ENCODE peak calls at places on chromosomes 7 and 10, in six cellular contexts. Q is A549, B is heart left ventricle, J is HCT116, N is stomach, F is IMR-90. E is an unnamed sample.

GRCh38 chr7:40008218-40008815 is 58.3 kb downstream of the CDK13 start:
- DNase-seq in Q (peak), B (no peak), J (no peak), N (no peak), F (peak), E (no peak)

GRCh38 chr10:58758311-58758710 is 245.6 kb downstream of the BICC1 start:
- DNase-seq in Q (no peak), B (no peak), J (no peak), N (no peak), F (no peak), E (no peak)

GRCh38 chr7:101538596-101539459 is 90.3 kb downstream of the MYL10 start:
- DNase-seq in Q (peak), B (peak), J (peak), N (peak), F (peak), E (peak)

GRCh38 chr7:84784450-84784849 is 402.4 kb downstream of the SEMA3D start:
- DNase-seq in Q (no peak), B (no peak), J (no peak), N (no peak), F (no peak), E (no peak)

GRCh38 chr10:81873932-81874816 is 820 bp upstream of the NRG3 start:
- DNase-seq in Q (no peak), B (peak), J (no peak), N (peak), F (no peak), E (no peak)

GRCh38 chr10:86439544-86439943 is 72.9 kb upstream of the GRID1 start:
- DNase-seq in Q (peak), B (no peak), J (no peak), N (peak), F (peak), E (peak)

GRCh38 chr7:64602518-64602917 is 39.6 kb upstream of the ZNF680 start:
- DNase-seq in Q (no peak), B (no peak), J (no peak), N (no peak), F (peak), E (no peak)

GRCh38 chr10:88409236-88409635 is 173.9 kb downstream of the RNLS start:
- DNase-seq in Q (no peak), B (no peak), J (no peak), N (no peak), F (peak), E (no peak)

GRCh38 chr7:101746311-101746710 is 71.1 kb upstream of the CUX1 start:
- DNase-seq in Q (no peak), B (no peak), J (no peak), N (no peak), F (no peak), E (no peak)

GRCh38 chr7:149728491-149729375 is 44.7 kb downstream of the ZNF467 start:
- DNase-seq in Q (no peak), B (no peak), J (no peak), N (no peak), F (no peak), E (no peak)

GRCh38 chr7:143407296-143408246 is 1.1 kb downstream of the EPHA1 start:
- DNase-seq in Q (no peak), B (no peak), J (no peak), N (no peak), F (no peak), E (no peak)

GRCh38 chr10:93461807-93462178 is 20.3 kb downstream of the MYOF start:
- DNase-seq in Q (no peak), B (no peak), J (peak), N (peak), F (peak), E (no peak)

GRCh38 chr7:13933106-13933505 is 56.4 kb downstream of the ETV1 start:
- DNase-seq in Q (no peak), B (no peak), J (no peak), N (no peak), F (peak), E (no peak)

GRCh38 chr7:96397936-96398596 is 76.2 kb upstream of the SLC25A13 start:
- DNase-seq in Q (no peak), B (no peak), J (no peak), N (no peak), F (peak), E (no peak)

GRCh38 chr7:116633131-116633988 is 38.6 kb upstream of the MET start:
- DNase-seq in Q (no peak), B (no peak), J (no peak), N (no peak), F (no peak), E (no peak)

GRCh38 chr10:24008164-24009066 is 200.5 kb upstream of the KIAA1217 start:
- DNase-seq in Q (no peak), B (no peak), J (no peak), N (no peak), F (no peak), E (peak)

GRCh38 chr7:99311702-99312101 is 14.0 kb upstream of the ARPC1A start:
- DNase-seq in Q (no peak), B (no peak), J (no peak), N (no peak), F (no peak), E (no peak)

GRCh38 chr10:7525314-7526016 is 114.6 kb upstream of the SFMBT2 start:
- DNase-seq in Q (peak), B (no peak), J (peak), N (peak), F (peak), E (peak)

GRCh38 chr10:111921821-111922220 is 261.7 kb downstream of the GPAM start:
- DNase-seq in Q (no peak), B (no peak), J (no peak), N (no peak), F (no peak), E (no peak)

GRCh38 chr10:123150986-123151738 is 3.0 kb upstream of the BUB3 start:
- DNase-seq in Q (no peak), B (no peak), J (no peak), N (no peak), F (peak), E (no peak)

GRCh38 chr7:102429141-102429904 is 4.1 kb upstream of the ORAI2 start:
- DNase-seq in Q (no peak), B (no peak), J (no peak), N (no peak), F (no peak), E (no peak)

DNA sequence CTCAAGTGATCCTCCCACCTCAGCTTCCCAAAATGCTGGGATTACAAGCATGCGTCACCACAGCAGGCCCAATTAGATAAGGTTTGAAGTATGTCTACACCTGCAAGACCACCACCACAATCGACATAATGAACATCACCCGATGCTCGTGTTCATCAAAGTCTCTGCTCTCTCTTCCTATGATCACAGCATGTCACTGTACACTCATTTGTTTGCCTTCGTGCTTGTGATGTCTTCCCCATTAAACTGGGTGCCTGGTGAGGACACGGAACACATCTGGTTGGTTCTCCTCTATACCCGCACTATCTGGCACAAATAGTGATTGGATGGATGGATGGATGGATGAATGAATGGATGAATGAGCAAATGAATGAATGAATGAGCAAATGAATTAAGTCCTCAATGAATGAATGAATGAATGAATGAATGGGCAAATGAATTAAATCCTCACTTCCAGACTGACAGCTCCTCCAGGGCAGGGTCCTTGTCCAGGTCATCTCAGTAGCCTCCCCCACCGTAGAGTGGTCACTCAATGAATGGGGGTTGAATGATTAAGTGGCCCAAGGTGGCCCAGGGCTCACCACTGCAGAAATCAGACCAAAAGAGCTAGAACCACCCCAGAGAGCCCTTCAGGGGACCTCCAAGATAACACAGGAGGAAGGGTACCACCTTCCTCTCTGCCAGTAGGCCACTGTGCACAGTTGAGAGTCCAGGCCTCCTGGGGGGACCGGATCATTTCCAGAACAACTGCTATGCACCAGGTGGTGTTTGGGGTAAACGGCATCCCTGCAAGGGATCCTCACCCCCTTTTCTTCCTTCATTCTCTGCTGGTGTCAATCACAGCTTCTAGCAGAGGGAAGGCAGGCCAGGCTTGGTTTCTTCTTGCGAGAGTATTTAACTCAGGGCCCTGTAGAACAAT is 101.9 kb upstream of the TNRC18 start:
- DNase-seq in Q (no peak), B (no peak), J (peak), N (peak), F (peak), E (no peak)
- H3K27ac ChIP-seq in Q (peak), B (peak), J (peak), N (peak), F (peak), E (peak)

GRCh38 chr10:95907454-95908253 is at the start of gene CC2D2B:
- DNase-seq in Q (peak), B (peak), J (peak), N (peak), F (peak), E (peak)
- TF ChIP-seq POLR2A in Q (peak), B (no peak), J (peak), N (no peak), F (no peak), E (peak)

GRCh38 chr10:43863270-43863669 is 214.6 kb upstream of the ZNF32 start:
- DNase-seq in Q (no peak), B (no peak), J (no peak), N (no peak), F (no peak), E (no peak)
- H3K27ac ChIP-seq in Q (peak), B (peak), J (no peak), N (peak), F (peak), E (no peak)

DNA sequence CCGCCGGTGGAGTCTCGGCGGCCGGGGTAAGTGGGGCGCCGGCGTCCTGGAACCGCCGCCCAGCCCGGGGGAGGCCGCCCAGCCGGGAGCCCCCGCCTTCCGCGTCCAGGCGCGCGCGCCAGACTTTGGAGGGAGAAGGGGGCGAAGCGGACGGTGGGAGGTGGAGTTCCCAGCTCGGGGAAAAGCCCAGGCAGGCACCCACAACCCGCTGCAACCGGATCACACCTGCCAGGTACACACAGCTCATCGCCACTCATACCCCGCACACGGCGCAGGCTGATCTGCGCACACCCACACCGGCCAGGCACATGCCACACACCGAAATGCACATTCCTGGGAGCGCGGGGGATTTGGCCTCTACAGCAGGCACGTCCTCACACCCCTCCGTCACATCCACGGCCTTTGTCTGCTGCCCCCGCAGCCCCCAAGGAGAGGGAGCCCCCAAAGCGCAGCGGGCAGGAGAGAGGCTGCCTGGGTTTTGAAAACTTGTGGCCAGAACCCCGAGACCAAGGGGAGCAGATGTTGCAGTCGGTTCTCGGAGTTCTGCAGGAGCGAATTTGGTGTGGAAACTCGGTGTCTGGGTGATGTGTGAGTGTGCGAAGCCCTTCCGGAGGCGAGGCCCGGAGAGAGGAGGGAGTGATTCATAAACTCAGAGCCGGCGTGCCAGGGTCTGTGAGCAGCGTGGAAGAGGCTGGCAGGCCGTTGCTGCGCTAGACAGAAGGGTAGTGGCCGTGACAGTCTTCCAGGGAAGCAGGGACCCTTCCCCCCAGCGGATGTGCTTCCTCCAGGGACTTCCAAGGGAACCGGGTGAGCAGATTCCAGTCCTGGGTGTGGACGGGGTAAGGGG is 697 bp downstream of the CHST3 start:
- DNase-seq in Q (peak), B (peak), J (no peak), N (peak), F (peak), E (peak)
- TF ChIP-seq POLR2A in Q (no peak), B (no peak), J (peak), N (no peak), F (peak), E (no peak)

GRCh38 chr7:131480384-131481315 is 75.8 kb downstream of the PODXL start:
- DNase-seq in Q (peak), B (no peak), J (no peak), N (no peak), F (no peak), E (no peak)
- H3K27ac ChIP-seq in Q (peak), B (no peak), J (no peak), N (no peak), F (no peak), E (no peak)

DNA sequence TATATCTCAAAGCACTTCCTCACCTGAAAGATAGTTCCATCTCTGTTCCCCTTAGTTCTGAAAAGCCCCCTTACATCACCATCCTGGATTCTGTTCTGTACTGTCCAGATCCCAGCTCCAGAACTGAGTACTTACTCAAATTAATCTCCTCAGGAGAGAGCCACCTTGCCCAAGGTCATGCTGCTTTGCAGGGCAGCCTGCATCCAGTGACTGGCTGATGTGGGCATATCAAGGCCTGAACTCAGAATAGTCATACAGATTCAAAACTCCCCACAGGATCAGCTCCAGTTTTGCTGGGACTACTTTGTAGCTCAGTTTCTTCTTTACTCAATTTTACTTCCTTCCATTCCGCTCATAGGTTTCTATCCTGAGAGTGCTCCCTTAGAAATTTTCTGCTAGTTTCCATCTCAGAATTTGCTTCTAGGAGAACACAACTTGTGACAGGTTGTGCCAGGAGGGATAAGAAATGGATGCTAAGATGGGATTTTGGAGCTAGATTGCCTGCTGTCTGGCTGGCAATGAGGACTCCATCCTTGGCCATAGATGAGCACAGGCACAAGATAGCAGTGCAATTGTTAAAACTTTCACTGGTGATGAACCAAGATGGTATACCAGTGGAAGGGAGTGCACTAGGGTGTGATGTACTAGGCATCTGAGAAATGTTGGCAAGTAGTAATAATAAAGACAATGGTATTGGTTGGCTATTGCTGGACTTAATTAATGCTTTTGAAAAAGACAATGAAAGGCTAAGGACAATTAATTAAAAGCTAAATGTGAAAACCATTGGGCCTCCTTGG is 17.3 kb downstream of the SRGN start:
- DNase-seq in Q (no peak), B (no peak), J (no peak), N (no peak), F (no peak), E (no peak)
- TF ChIP-seq POLR2A in Q (no peak), B (no peak), J (no peak), N (no peak), F (no peak), E (no peak)

GRCh38 chr7:108210796-108211195 is 80.6 kb upstream of the LAMB4 start:
- DNase-seq in Q (no peak), B (no peak), J (no peak), N (no peak), F (no peak), E (no peak)
- H3K27ac ChIP-seq in Q (peak), B (no peak), J (peak), N (no peak), F (no peak), E (no peak)

GRCh38 chr10:119340893-119341235 is 133.5 kb downstream of the GRK5 start:
- DNase-seq in Q (no peak), B (no peak), J (no peak), N (no peak), F (no peak), E (no peak)
- TF ChIP-seq POLR2A in Q (no peak), B (no peak), J (no peak), N (no peak), F (no peak), E (no peak)